ENCODE peak calls at places on chromosomes 2 and 18, in four cellular contexts. One of them, this sample, is unnamed.

GRCh38 chr18:67517224-67517765 is 775 bp upstream of the DSEL start:
- DNase-seq in A549: no peak
- DNase-seq in H1: no peak
- DNase-seq in ovary: peak
- DNase-seq in this sample: no peak

GRCh38 chr2:31442376-31442775 is 27.8 kb upstream of the XDH start:
- DNase-seq in H1: no peak
- DNase-seq in ovary: no peak
- DNase-seq in A549: no peak
- DNase-seq in this sample: no peak

GRCh38 chr2:71546275-71546638 is 92.9 kb downstream of the DYSF start:
- DNase-seq in H1: no peak
- DNase-seq in ovary: no peak
- DNase-seq in A549: no peak
- DNase-seq in this sample: no peak

GRCh38 chr2:160039166-160039903 is 23.1 kb downstream of the PLA2R1 start:
- DNase-seq in ovary: peak
- DNase-seq in A549: peak
- DNase-seq in H1: no peak
- DNase-seq in this sample: no peak

GRCh38 chr2:197159681-197160211 is 150.8 kb downstream of the ANKRD44 start:
- DNase-seq in A549: peak
- DNase-seq in H1: no peak
- DNase-seq in ovary: no peak
- DNase-seq in this sample: no peak

GRCh38 chr18:57834616-57835015 is 31.5 kb upstream of the ATP8B1 start:
- DNase-seq in ovary: no peak
- DNase-seq in H1: no peak
- DNase-seq in A549: no peak
- DNase-seq in this sample: no peak

GRCh38 chr2:10158681-10159080 is 36.1 kb downstream of the RRM2 start:
- DNase-seq in H1: no peak
- DNase-seq in A549: no peak
- DNase-seq in ovary: no peak
- DNase-seq in this sample: no peak

GRCh38 chr2:11370377-11371098 is 26.1 kb upstream of the ROCK2 start:
- DNase-seq in A549: peak
- DNase-seq in ovary: no peak
- DNase-seq in H1: no peak
- DNase-seq in this sample: peak

GRCh38 chr18:59454909-59455727 is 96.1 kb upstream of the LMAN1 start:
- DNase-seq in H1: no peak
- DNase-seq in ovary: no peak
- DNase-seq in A549: no peak
- DNase-seq in this sample: no peak

GRCh38 chr18:5196253-5197031 is 615 bp downstream of the AKAIN1 start:
- DNase-seq in A549: no peak
- DNase-seq in H1: peak
- DNase-seq in ovary: no peak
- DNase-seq in this sample: no peak

GRCh38 chr2:162090109-162090508 is 16.1 kb upstream of the DPP4 start:
- DNase-seq in ovary: no peak
- DNase-seq in H1: no peak
- DNase-seq in A549: no peak
- DNase-seq in this sample: no peak

GRCh38 chr18:26956894-26957293 is 91.4 kb upstream of the AQP4 start:
- DNase-seq in A549: no peak
- DNase-seq in H1: peak
- DNase-seq in ovary: no peak
- DNase-seq in this sample: no peak
- TF ChIP-seq EP300 in A549: no peak
- TF ChIP-seq EP300 in H1: no peak
- TF ChIP-seq EP300 in ovary: no peak
- TF ChIP-seq EP300 in this sample: no peak

GRCh38 chr18:24112464-24112863 is 26.4 kb upstream of the CABYR start:
- DNase-seq in H1: no peak
- DNase-seq in ovary: no peak
- DNase-seq in A549: no peak
- DNase-seq in this sample: no peak

GRCh38 chr18:24114924-24115549 is 23.8 kb upstream of the CABYR start:
- DNase-seq in A549: no peak
- DNase-seq in ovary: no peak
- DNase-seq in H1: no peak
- DNase-seq in this sample: no peak

GRCh38 chr18:24112874-24113615 is 25.8 kb upstream of the CABYR start:
- DNase-seq in H1: no peak
- DNase-seq in ovary: no peak
- DNase-seq in A549: peak
- DNase-seq in this sample: no peak

GRCh38 chr18:24118750-24119577 is 19.9 kb upstream of the CABYR start:
- DNase-seq in A549: peak
- DNase-seq in H1: peak
- DNase-seq in ovary: peak
- DNase-seq in this sample: peak

GRCh38 chr18:24115628-24116027 is 23.2 kb upstream of the CABYR start:
- DNase-seq in H1: no peak
- DNase-seq in A549: no peak
- DNase-seq in ovary: no peak
- DNase-seq in this sample: no peak
- H3K27ac ChIP-seq in H1: no peak
- H3K27ac ChIP-seq in A549: peak
- H3K27ac ChIP-seq in ovary: no peak
- H3K27ac ChIP-seq in this sample: no peak

DNA sequence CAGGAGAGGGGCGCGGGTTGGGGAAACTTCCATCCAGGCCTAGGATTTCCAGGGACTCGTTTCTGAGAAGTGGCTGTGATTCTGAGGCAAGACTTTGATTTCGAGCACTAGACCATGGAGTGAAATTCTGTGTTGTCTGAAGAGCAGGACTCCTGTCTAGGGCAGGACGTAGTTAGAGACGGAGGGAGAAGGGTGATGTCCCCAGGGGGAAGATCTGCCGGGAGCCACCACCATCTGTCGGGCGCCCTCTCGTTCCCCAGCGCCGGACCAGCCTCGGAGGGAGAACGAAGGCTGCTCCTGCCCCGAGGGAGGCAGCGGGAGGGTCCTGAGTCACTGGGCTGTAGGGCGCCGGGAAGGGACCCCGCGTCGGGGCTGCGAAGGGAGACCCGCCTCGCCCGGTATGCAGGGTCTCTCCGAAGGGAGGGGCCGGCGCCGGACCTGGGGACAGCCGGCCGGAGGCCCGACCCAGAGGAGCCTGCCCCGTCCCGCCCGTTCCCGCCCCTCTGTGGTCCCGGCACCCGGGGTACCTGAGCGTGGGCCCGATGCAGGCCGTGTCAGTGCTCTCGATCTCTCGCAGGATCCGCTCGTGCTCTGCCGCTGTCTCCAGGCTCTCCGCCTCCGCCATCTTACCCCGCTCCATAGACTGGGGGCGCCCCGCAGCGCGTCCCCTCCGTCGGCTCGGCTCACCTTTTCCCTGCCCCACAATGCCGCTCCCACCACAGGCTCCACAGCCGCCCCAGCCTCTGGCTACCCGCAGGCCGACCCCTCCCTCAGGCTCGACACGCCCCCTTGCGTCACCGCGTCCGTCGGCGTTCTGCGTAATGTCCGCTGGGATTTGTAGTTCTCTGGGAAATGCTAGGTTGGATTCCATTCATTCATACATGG is at the start of gene EXOC6B:
- DNase-seq in H1: peak
- DNase-seq in A549: peak
- DNase-seq in ovary: peak
- DNase-seq in this sample: peak
- TF ChIP-seq EP300 in H1: no peak
- TF ChIP-seq EP300 in A549: no peak
- TF ChIP-seq EP300 in ovary: no peak
- TF ChIP-seq EP300 in this sample: no peak

GRCh38 chr18:26745288-26745975 is 120.1 kb downstream of the AQP4 start:
- DNase-seq in H1: no peak
- DNase-seq in A549: peak
- DNase-seq in ovary: no peak
- DNase-seq in this sample: peak
- H3K27ac ChIP-seq in H1: no peak
- H3K27ac ChIP-seq in A549: peak
- H3K27ac ChIP-seq in ovary: no peak
- H3K27ac ChIP-seq in this sample: no peak

GRCh38 chr2:64014628-64015027 is 4.6 kb downstream of the VPS54 start:
- DNase-seq in ovary: no peak
- DNase-seq in H1: no peak
- DNase-seq in A549: no peak
- DNase-seq in this sample: no peak
- TF ChIP-seq EP300 in ovary: no peak
- TF ChIP-seq EP300 in H1: no peak
- TF ChIP-seq EP300 in A549: no peak
- TF ChIP-seq EP300 in this sample: no peak

DNA sequence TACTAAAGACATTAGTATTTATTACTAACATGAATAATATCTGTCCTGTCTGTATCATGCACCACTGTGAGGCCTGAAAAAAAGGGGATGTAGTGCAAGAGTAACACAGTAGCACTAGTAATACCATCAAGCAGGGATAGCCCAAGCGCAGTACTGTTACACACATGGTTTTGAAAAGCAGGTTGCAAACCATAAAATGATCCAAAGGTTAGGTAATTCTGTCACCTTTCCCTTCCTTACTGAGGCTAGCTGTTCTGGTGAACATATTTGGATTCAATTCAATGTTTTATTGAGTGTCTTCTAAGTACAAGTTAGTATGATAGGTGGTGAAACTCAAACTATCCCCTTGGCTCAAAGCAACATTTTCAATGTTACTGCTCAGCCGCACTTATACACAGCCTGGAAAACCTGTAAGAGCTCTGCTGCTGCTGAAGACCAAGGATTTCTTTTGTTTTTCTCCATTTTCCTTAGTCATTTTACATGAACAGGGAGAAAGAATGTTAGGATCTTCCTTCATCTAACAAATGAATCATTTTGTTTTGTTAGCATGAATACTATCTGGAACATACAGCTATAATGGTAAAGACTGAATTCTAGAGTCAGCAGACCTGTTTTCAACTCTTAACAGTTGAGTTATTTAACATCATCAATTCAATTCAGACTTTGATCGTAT is 102.5 kb upstream of the ITPRID2 start:
- DNase-seq in A549: no peak
- DNase-seq in H1: no peak
- DNase-seq in ovary: no peak
- DNase-seq in this sample: no peak
- H3K27ac ChIP-seq in A549: peak
- H3K27ac ChIP-seq in H1: no peak
- H3K27ac ChIP-seq in ovary: no peak
- H3K27ac ChIP-seq in this sample: no peak

GRCh38 chr2:43098065-43098464 is 128.3 kb downstream of the ZFP36L2 start:
- DNase-seq in A549: no peak
- DNase-seq in ovary: no peak
- DNase-seq in H1: no peak
- DNase-seq in this sample: no peak

GRCh38 chr2:43098539-43098938 is 127.9 kb downstream of the ZFP36L2 start:
- DNase-seq in A549: no peak
- DNase-seq in ovary: peak
- DNase-seq in H1: no peak
- DNase-seq in this sample: no peak

GRCh38 chr2:43100362-43100882 is 126.0 kb downstream of the ZFP36L2 start:
- DNase-seq in ovary: no peak
- DNase-seq in H1: no peak
- DNase-seq in A549: no peak
- DNase-seq in this sample: no peak

GRCh38 chr2:43100883-43101662 is 125.3 kb downstream of the ZFP36L2 start:
- DNase-seq in ovary: peak
- DNase-seq in H1: peak
- DNase-seq in A549: no peak
- DNase-seq in this sample: peak

GRCh38 chr2:43099797-43100196 is 126.6 kb downstream of the ZFP36L2 start:
- DNase-seq in H1: no peak
- DNase-seq in A549: no peak
- DNase-seq in ovary: no peak
- DNase-seq in this sample: no peak
- TF ChIP-seq EP300 in H1: no peak
- TF ChIP-seq EP300 in A549: no peak
- TF ChIP-seq EP300 in ovary: no peak
- TF ChIP-seq EP300 in this sample: no peak

GRCh38 chr2:101989740-101990460 is 1.9 kb upstream of the IL1R2 start:
- DNase-seq in ovary: no peak
- DNase-seq in H1: no peak
- DNase-seq in A549: no peak
- DNase-seq in this sample: no peak

GRCh38 chr2:101986804-101987740 is 4.7 kb upstream of the IL1R2 start:
- DNase-seq in H1: no peak
- DNase-seq in ovary: no peak
- DNase-seq in A549: no peak
- DNase-seq in this sample: no peak

GRCh38 chr2:101987832-101988231 is 3.9 kb upstream of the IL1R2 start:
- DNase-seq in A549: no peak
- DNase-seq in ovary: no peak
- DNase-seq in H1: no peak
- DNase-seq in this sample: no peak

GRCh38 chr2:101986386-101986785 is 5.4 kb upstream of the IL1R2 start:
- DNase-seq in ovary: no peak
- DNase-seq in H1: no peak
- DNase-seq in A549: no peak
- DNase-seq in this sample: no peak

GRCh38 chr2:101988541-101988940 is 3.2 kb upstream of the IL1R2 start:
- DNase-seq in ovary: no peak
- DNase-seq in A549: no peak
- DNase-seq in H1: no peak
- DNase-seq in this sample: no peak
- H3K27ac ChIP-seq in ovary: no peak
- H3K27ac ChIP-seq in A549: no peak
- H3K27ac ChIP-seq in H1: no peak
- H3K27ac ChIP-seq in this sample: no peak

DNA sequence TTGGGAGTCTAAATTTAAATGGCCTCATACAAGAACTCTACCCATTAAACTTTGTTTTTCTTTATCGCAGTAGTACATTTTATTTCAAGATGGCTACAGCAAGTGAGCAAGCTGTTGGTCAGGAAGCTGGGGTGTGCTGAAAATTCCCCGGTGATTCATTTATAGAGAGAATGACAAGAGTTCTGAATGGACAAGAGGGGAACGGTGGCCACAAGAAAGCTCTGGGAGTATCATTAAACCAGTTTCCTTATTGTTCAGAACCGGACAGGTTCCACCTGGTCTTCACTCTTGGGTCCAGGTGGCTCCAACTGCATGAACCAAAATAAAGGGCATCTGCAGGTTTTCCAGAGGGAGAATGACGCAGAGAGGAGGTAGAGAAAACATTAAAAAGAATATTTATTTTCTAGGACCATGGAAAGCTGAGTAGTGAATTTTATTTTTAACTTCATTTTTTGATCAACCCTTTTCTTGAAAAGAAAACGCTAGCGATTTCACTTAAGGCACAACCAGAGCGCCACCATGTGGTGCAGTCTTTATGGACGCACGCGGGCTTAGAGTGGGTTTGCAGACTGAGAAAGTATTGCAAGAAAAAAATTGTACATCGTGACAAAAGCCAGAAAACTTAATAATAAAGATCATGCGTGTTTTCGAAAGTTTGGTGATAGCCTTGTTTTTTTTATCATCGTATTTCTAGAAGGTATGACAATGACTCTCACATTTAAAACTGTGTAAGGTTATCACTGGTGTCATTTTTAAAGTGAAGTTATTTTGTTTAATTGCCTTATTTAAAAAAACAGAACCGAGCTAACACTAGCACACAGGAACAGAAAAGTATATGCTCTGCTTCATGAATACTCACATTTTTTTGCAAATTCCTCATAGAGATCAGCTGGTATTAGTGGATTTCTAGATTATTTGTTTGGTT is 97.9 kb upstream of the NOL4 start:
- DNase-seq in H1: peak
- DNase-seq in A549: peak
- DNase-seq in ovary: peak
- DNase-seq in this sample: peak
- TF ChIP-seq EP300 in H1: no peak
- TF ChIP-seq EP300 in A549: no peak
- TF ChIP-seq EP300 in ovary: no peak
- TF ChIP-seq EP300 in this sample: no peak